ENCODE peak calls at places on chromosome 4, in four cellular contexts. P, U, E and S are unnamed samples.

GRCh38 chr4:130359537-130359936 is 1263.6 kb downstream of the C4orf33 start:
- DNase-seq in P (peak; percentile 11), U (peak; percentile 2), E (no peak), S (no peak)

GRCh38 chr4:10192331-10192730 is 75.7 kb upstream of the WDR1 start:
- DNase-seq in P (no peak), U (no peak), E (no peak), S (no peak)

GRCh38 chr4:110305455-110305854 is 107.0 kb upstream of the ELOVL6 start:
- DNase-seq in P (no peak), U (no peak), E (no peak), S (no peak)

GRCh38 chr4:130486186-130486585 is 1390.2 kb downstream of the C4orf33 start:
- DNase-seq in P (peak; percentile 23), U (no peak), E (no peak), S (no peak)

GRCh38 chr4:183485411-183486160 is 19.3 kb upstream of the ING2 start:
- DNase-seq in P (no peak), U (no peak), E (no peak), S (no peak)

GRCh38 chr4:154854362-154854761 is 73.3 kb downstream of the RBM46 start:
- DNase-seq in P (no peak), U (peak; percentile 20), E (no peak), S (no peak)

GRCh38 chr4:149727663-149728062 is 88.0 kb downstream of the IQCM start:
- DNase-seq in P (no peak), U (no peak), E (no peak), S (no peak)

GRCh38 chr4:89123418-89123817 is 12.1 kb downstream of the TIGD2 start:
- DNase-seq in P (peak; percentile 32), U (peak; percentile 77), E (no peak), S (no peak)

GRCh38 chr4:122045533-122045932 is 93.7 kb upstream of the TRPC3 start:
- DNase-seq in P (peak; percentile 79), U (peak; percentile 51), E (no peak), S (no peak)

GRCh38 chr4:155809835-155810234 is 51.0 kb downstream of the GUCY1B1 start:
- DNase-seq in P (peak; percentile 63), U (peak; percentile 88), E (no peak), S (no peak)

GRCh38 chr4:77120888-77121508 is 36.0 kb upstream of the CCNG2 start:
- DNase-seq in P (no peak), U (no peak), E (no peak), S (no peak)

GRCh38 chr4:76187152-76187551 is 26.5 kb downstream of the SCARB2 start:
- DNase-seq in P (no peak), U (no peak), E (no peak), S (no peak)

GRCh38 chr4:74206088-74206826 is 48.3 kb downstream of the MTHFD2L start:
- DNase-seq in P (no peak), U (no peak), E (no peak), S (no peak)

GRCh38 chr4:71026086-71026485 is 32.6 kb downstream of the DCK start:
- DNase-seq in P (peak; percentile 55), U (peak; percentile 43), E (no peak), S (no peak)

GRCh38 chr4:173794662-173795061 is 264.6 kb upstream of the HAND2 start:
- DNase-seq in P (peak; percentile 42), U (no peak), E (no peak), S (no peak)

GRCh38 chr4:33262809-33263208 is 2542.6 kb downstream of the PCDH7 start:
- DNase-seq in P (peak; percentile 47), U (no peak), E (no peak), S (no peak)

GRCh38 chr4:185127021-185127925 is 15.8 kb upstream of the SLC25A4 start:
- DNase-seq in P (no peak), U (peak; percentile 28), E (no peak), S (peak; percentile 78)

GRCh38 chr4:80336582-80336981 is 1.1 kb downstream of the CFAP299 start:
- DNase-seq in P (no peak), U (peak; percentile 26), E (no peak), S (no peak)

GRCh38 chr4:120921456-120922389 is 803 bp downstream of the PRDM5 start:
- DNase-seq in P (peak; percentile 10), U (peak; percentile 61), E (no peak), S (peak; percentile 90)

GRCh38 chr4:592825-593520 is 16.9 kb upstream of the TMEM271 start:
- DNase-seq in P (no peak), U (no peak), E (no peak), S (no peak)

GRCh38 chr4:90080116-90080515 is 47.1 kb upstream of the CCSER1 start:
- DNase-seq in P (no peak), U (no peak), E (no peak), S (no peak)

GRCh38 chr4:13988347-13989265 is 361.1 kb upstream of the BOD1L1 start:
- DNase-seq in P (peak; percentile 91), U (peak; percentile 91), E (no peak), S (no peak)

GRCh38 chr4:158768577-158769174 is at the start of gene FNIP2:
- DNase-seq in P (no peak), U (peak; percentile 62), E (peak; percentile 39), S (peak; percentile 94)

GRCh38 chr4:173146456-173146855 is 22.2 kb upstream of the GALNT7 start:
- DNase-seq in P (no peak), U (no peak), E (no peak), S (no peak)

GRCh38 chr4:84159767-84160166 is 339.3 kb downstream of the NKX6-1 start:
- DNase-seq in P (no peak), U (peak; percentile 4), E (no peak), S (no peak)

GRCh38 chr4:16819652-16820051 is 78.8 kb downstream of the LDB2 start:
- DNase-seq in P (no peak), U (no peak), E (no peak), S (no peak)

GRCh38 chr4:75653845-75654503 is 19.2 kb downstream of the G3BP2 start:
- DNase-seq in P (no peak), U (peak; percentile 53), E (no peak), S (no peak)

GRCh38 chr4:15344041-15344440 is 83.8 kb upstream of the C1QTNF7 start:
- DNase-seq in P (peak; percentile 47), U (no peak), E (no peak), S (no peak)

GRCh38 chr4:26325191-26325590 is 4.4 kb downstream of the RBPJ start:
- DNase-seq in P (no peak), U (peak; percentile 31), E (no peak), S (no peak)

GRCh38 chr4:81408341-81408740 is 63.4 kb downstream of the RASGEF1B start:
- DNase-seq in P (no peak), U (no peak), E (no peak), S (no peak)

GRCh38 chr4:71360844-71361243 is 22.0 kb downstream of the SLC4A4 start:
- DNase-seq in P (no peak), U (no peak), E (no peak), S (no peak)

GRCh38 chr4:185201983-185202962 is 1.5 kb downstream of the CFAP97 start:
- DNase-seq in P (no peak), U (no peak), E (no peak), S (no peak)

GRCh38 chr4:3753711-3754412 is 12.3 kb upstream of the ADRA2C start:
- DNase-seq in P (no peak), U (no peak), E (no peak), S (no peak)

GRCh38 chr4:107120661-107121060 is 84.5 kb upstream of the DKK2 start:
- DNase-seq in P (no peak), U (no peak), E (no peak), S (no peak)

GRCh38 chr4:159169903-159170302 is 67.0 kb downstream of the RAPGEF2 start:
- DNase-seq in P (no peak), U (no peak), E (no peak), S (no peak)